ENCODE peak calls at places on chromosomes 16 and 17, in seven cellular contexts. W is GM13977, Y is ovary, D is endothelial cell, Q is bronchial epithelial cell, V is AG10803, E is endodermal cell. T is an unnamed sample.

GRCh38 chr16:85028638-85029412 is 1.2 kb downstream of the KIAA0513 start:
- DNase-seq in V (peak; percentile 46), D (no peak), Q (peak; percentile 86), W (peak; percentile 54), Y (peak; percentile 56), E (peak; percentile 66), T (peak; percentile 56)

GRCh38 chr16:82633964-82634600 is 7.3 kb downstream of the CDH13 start:
- DNase-seq in W (no peak), Q (peak; percentile 84), Y (no peak), E (peak; percentile 59), V (peak; percentile 58), D (no peak), T (peak; percentile 72)

GRCh38 chr17:61735807-61736206 is 127.5 kb downstream of the BRIP1 start:
- DNase-seq in V (no peak), D (no peak), W (no peak), Q (no peak), Y (no peak), E (no peak), T (no peak)

GRCh38 chr17:28744104-28744801 is 442 bp downstream of the TRAF4 start:
- DNase-seq in V (peak; percentile 36), E (peak; percentile 95), Q (no peak), W (peak; percentile 81), Y (peak; percentile 83), D (peak; percentile 86), T (peak; percentile 91)

GRCh38 chr16:4800290-4801041 is 2.0 kb downstream of the ROGDI start:
- DNase-seq in Q (peak; percentile 46), D (peak; percentile 34), V (no peak), E (no peak), W (peak; percentile 41), Y (peak; percentile 49), T (peak; percentile 70)

GRCh38 chr16:55294947-55295346 is 29.1 kb upstream of the IRX6 start:
- DNase-seq in Q (peak; percentile 59), W (no peak), V (peak; percentile 56), Y (no peak), D (no peak), E (no peak), T (no peak)

GRCh38 chr17:76725580-76726230 is 701 bp downstream of the JMJD6 start:
- DNase-seq in D (no peak), E (no peak), Y (peak; percentile 75), W (peak; percentile 67), V (peak; percentile 73), Q (no peak), T (peak; percentile 39)

GRCh38 chr16:66921758-66922450 is 3.2 kb upstream of the CDH16 start:
- DNase-seq in V (no peak), Y (no peak), D (no peak), Q (no peak), E (no peak), W (no peak), T (no peak)

GRCh38 chr16:75038036-75038959 is 39.5 kb downstream of the ZNRF1 start:
- DNase-seq in Y (no peak), W (no peak), E (no peak), Q (no peak), D (no peak), V (no peak), T (no peak)

GRCh38 chr17:80377798-80378197 is 37.2 kb upstream of the ENDOV start:
- DNase-seq in E (no peak), D (no peak), V (no peak), W (no peak), Y (no peak), Q (no peak), T (no peak)

GRCh38 chr16:73015612-73016487 is 32.1 kb downstream of the ZFHX3 start:
- DNase-seq in W (peak; percentile 71), V (no peak), Y (no peak), D (no peak), E (peak; percentile 36), Q (peak; percentile 86), T (no peak)

DNA sequence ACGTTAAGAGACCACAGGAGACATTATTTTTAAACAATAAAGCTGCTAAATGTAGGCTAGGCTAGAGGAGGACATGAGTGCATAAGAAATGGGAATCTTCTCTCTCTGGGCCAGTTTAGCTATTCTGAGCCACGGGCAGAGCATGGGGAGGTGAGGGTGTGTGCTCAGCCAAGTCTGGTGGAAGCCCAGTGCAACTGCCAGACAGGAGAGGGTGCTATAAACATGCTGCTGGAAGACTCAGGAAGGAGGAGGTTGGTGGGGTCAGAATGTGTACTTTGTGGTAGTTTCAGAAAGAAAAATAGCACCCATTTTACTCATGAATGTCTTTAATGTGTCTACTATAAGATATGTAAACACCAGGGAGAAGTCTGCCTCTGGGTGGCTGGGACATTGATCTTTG is 5.9 kb upstream of the SDK2 start:
- DNase-seq in Y (no peak), V (no peak), Q (no peak), E (peak; percentile 84), D (no peak), W (no peak), T (no peak)
- TF ChIP-seq CTCF in Y (no peak), V (no peak), Q (peak; percentile 26), E (peak; percentile 71), D (no peak), W (no peak), T (no peak)

GRCh38 chr16:77956231-77956630 is 66.1 kb upstream of the CLEC3A start:
- DNase-seq in Q (no peak), W (no peak), E (no peak), V (no peak), Y (no peak), D (no peak), T (no peak)

GRCh38 chr16:77960771-77961170 is 61.6 kb upstream of the CLEC3A start:
- DNase-seq in E (no peak), V (no peak), Y (no peak), D (no peak), W (no peak), Q (no peak), T (no peak)

GRCh38 chr16:77949445-77949844 is 72.9 kb upstream of the CLEC3A start:
- DNase-seq in Y (no peak), V (no peak), W (no peak), E (no peak), Q (no peak), D (no peak), T (no peak)

GRCh38 chr16:77951788-77952187 is 70.6 kb upstream of the CLEC3A start:
- DNase-seq in W (peak; percentile 47), E (peak; percentile 67), Q (peak; percentile 14), Y (no peak), V (no peak), D (no peak), T (no peak)

GRCh38 chr16:77955127-77955526 is 67.2 kb upstream of the CLEC3A start:
- DNase-seq in E (no peak), Y (no peak), W (no peak), D (no peak), V (no peak), Q (no peak), T (no peak)
- TF ChIP-seq CTCF in E (peak; percentile 55), Y (no peak), W (no peak), D (no peak), V (no peak), Q (no peak), T (no peak)

GRCh38 chr17:5705081-5705875 is 121.0 kb upstream of the NLRP1 start:
- DNase-seq in V (peak; percentile 9), Y (no peak), Q (no peak), D (peak; percentile 59), E (peak; percentile 94), W (no peak), T (peak; percentile 61)

GRCh38 chr17:5707482-5707881 is 123.2 kb upstream of the NLRP1 start:
- DNase-seq in V (no peak), Y (no peak), Q (no peak), D (no peak), E (peak; percentile 21), W (no peak), T (no peak)

GRCh38 chr17:5705876-5706420 is 121.6 kb upstream of the NLRP1 start:
- DNase-seq in W (no peak), V (no peak), E (peak; percentile 43), D (no peak), Y (no peak), Q (no peak), T (no peak)

GRCh38 chr17:5708344-5708743 is 124.0 kb upstream of the NLRP1 start:
- DNase-seq in W (no peak), E (no peak), V (no peak), D (no peak), Y (no peak), Q (no peak), T (no peak)

GRCh38 chr17:5706835-5707234 is 122.5 kb upstream of the NLRP1 start:
- DNase-seq in Y (peak; percentile 75), W (peak; percentile 65), Q (peak; percentile 31), D (peak; percentile 79), V (peak; percentile 66), E (peak; percentile 97), T (peak; percentile 87)
- TF ChIP-seq CTCF in Y (peak; percentile 14), W (peak; percentile 81), Q (peak; percentile 80), D (peak; percentile 86), V (peak; percentile 87), E (peak; percentile 93), T (peak; percentile 88)

GRCh38 chr17:51794466-51794865 is 364.0 kb downstream of the CA10 start:
- DNase-seq in D (no peak), W (no peak), Q (no peak), V (no peak), E (no peak), Y (no peak), T (no peak)
- TF ChIP-seq CTCF in D (no peak), W (no peak), Q (no peak), V (no peak), E (no peak), Y (no peak), T (no peak)

GRCh38 chr17:46273541-46274236 is 21.2 kb upstream of the LRRC37A start:
- DNase-seq in E (no peak), Y (no peak), V (no peak), D (no peak), W (no peak), Q (no peak), T (no peak)
- TF ChIP-seq CTCF in E (no peak), Y (no peak), V (no peak), D (no peak), W (no peak), Q (no peak), T (no peak)